ENCODE peak calls at places on chromosomes 1 and 21, in seven cellular contexts. H is activated T-cell treated with anti-CD3 and anti-CD28 coated beads, Interleukin-2, amount 50 U/mL, for 72 hours; S is activated T-helper 1 cell treated with anti-CD3 and anti-CD28 coated beads, Interleukin-2, amount 50 U/mL, for 16 hours; X is body of pancreas; V is NCI-H1694 treated with DMSO at 0.1 percent for 48 hours; J is stimulated activated CD8-positive, alpha-beta memory T cell treated with anti-CD3 and anti-CD28 coated beads, Interleukin-4, amount 100 ng/mL, for 24 hours; Y is caudate nucleus. I is an unnamed sample.
A peak's percentile ranks its signal among the peaks of the same experiment; 100 is the strongest.

GRCh38 chr1:154747380-154747779 is 122.7 kb downstream of the KCNN3 start:
- DNase-seq in H (no peak), S (no peak), X (no peak), V (no peak), J (no peak), Y (no peak), I (no peak)

GRCh38 chr1:238779676-238780075 is 606.7 kb upstream of the CHRM3 start:
- DNase-seq in H (no peak), S (no peak), X (no peak), V (no peak), J (no peak), Y (no peak), I (no peak)

GRCh38 chr1:229572286-229572685 is 13.8 kb upstream of the ABCB10 start:
- DNase-seq in H (no peak), S (no peak), X (no peak), V (no peak), J (no peak), Y (no peak), I (no peak)

GRCh38 chr1:30955448-30956015 is 47.0 kb upstream of the SDC3 start:
- DNase-seq in H (no peak), S (no peak), X (no peak), V (no peak), J (no peak), Y (no peak), I (no peak)

GRCh38 chr21:32321480-32321879 is 22.8 kb downstream of the MRAP start:
- DNase-seq in H (no peak), S (no peak), X (no peak), V (no peak), J (no peak), Y (no peak), I (no peak)

GRCh38 chr1:31064685-31065309 is 720 bp downstream of the PUM1 start:
- DNase-seq in H (peak; percentile 36), S (no peak), X (peak; percentile 32), V (no peak), J (no peak), Y (no peak), I (peak; percentile 65)

GRCh38 chr1:2067981-2068380 is 17.8 kb downstream of the PRKCZ start:
- DNase-seq in H (no peak), S (no peak), X (no peak), V (no peak), J (no peak), Y (no peak), I (no peak)

GRCh38 chr1:204896787-204897469 is 26.3 kb downstream of the NFASC start:
- DNase-seq in H (no peak), S (no peak), X (no peak), V (no peak), J (no peak), Y (no peak), I (no peak)

GRCh38 chr1:24147194-24147593 is 4.3 kb upstream of the IL22RA1 start:
- DNase-seq in H (no peak), S (no peak), X (no peak), V (no peak), J (no peak), Y (no peak), I (no peak)

GRCh38 chr1:15436881-15437449 is 1.3 kb upstream of the CTRC start:
- DNase-seq in H (no peak), S (no peak), X (no peak), V (no peak), J (no peak), Y (no peak), I (no peak)

GRCh38 chr1:167339405-167339804 is 118.7 kb downstream of the POU2F1 start:
- DNase-seq in H (no peak), S (no peak), X (no peak), V (no peak), J (no peak), Y (no peak), I (no peak)

GRCh38 chr1:17629460-17629859 is 90.0 kb downstream of the ARHGEF10L start:
- DNase-seq in H (no peak), S (no peak), X (no peak), V (no peak), J (no peak), Y (no peak), I (no peak)

GRCh38 chr1:184027751-184028682 is 9.5 kb downstream of the COLGALT2 start:
- DNase-seq in H (no peak), S (no peak), X (no peak), V (no peak), J (no peak), Y (no peak), I (no peak)

GRCh38 chr1:111559736-111560279 is 56.4 kb upstream of the ADORA3 start:
- DNase-seq in H (no peak), S (no peak), X (no peak), V (no peak), J (no peak), Y (no peak), I (no peak)

GRCh38 chr21:46079357-46080170 is 18.3 kb upstream of the COL6A2 start:
- DNase-seq in H (no peak), S (no peak), X (peak; percentile 9), V (no peak), J (no peak), Y (no peak), I (no peak)

GRCh38 chr1:110087812-110088738 is 17.6 kb upstream of the ALX3 start:
- DNase-seq in H (peak; percentile 68), S (no peak), X (peak; percentile 61), V (peak; percentile 53), J (peak; percentile 20), Y (no peak), I (peak; percentile 39)

I was measured in SHP77.